ENCODE peak calls at places on chromosomes 7 and 10, in four cellular contexts. T, P, C and O are unnamed samples.
A peak's percentile ranks its signal among the peaks of the same experiment; 100 is the strongest.

GRCh38 chr7:157819517-157819807 is 482.7 kb downstream of the DNAJB6 start:
- DNase-seq in T (no peak), P (no peak), C (no peak), O (no peak)

GRCh38 chr7:31796375-31796774 is 109.4 kb downstream of the PPP1R17 start:
- DNase-seq in T (no peak), P (no peak), C (no peak), O (no peak)

GRCh38 chr7:94145602-94146001 is 141.4 kb upstream of the BET1 start:
- DNase-seq in T (peak; percentile 20), P (no peak), C (no peak), O (no peak)

GRCh38 chr10:131729938-131730660 is 170.7 kb upstream of the PPP2R2D start:
- DNase-seq in T (no peak), P (no peak), C (no peak), O (no peak)

GRCh38 chr10:60349426-60349825 is 40.2 kb downstream of the ANK3 start:
- DNase-seq in T (no peak), P (no peak), C (no peak), O (no peak)

GRCh38 chr7:28685660-28686417 is 272.3 kb downstream of the TRIL start:
- DNase-seq in T (peak; percentile 100), P (no peak), C (no peak), O (no peak)

GRCh38 chr10:62805139-62806092 is 896 bp downstream of the ADO start:
- DNase-seq in T (no peak), P (no peak), C (no peak), O (no peak)

GRCh38 chr7:143490719-143491306 is 13.1 kb downstream of the TAS2R41 start:
- DNase-seq in T (no peak), P (no peak), C (no peak), O (no peak)

GRCh38 chr10:34522542-34522941 is 292.6 kb downstream of the PARD3 start:
- DNase-seq in T (no peak), P (no peak), C (no peak), O (no peak)

GRCh38 chr7:157675427-157675930 is 338.7 kb downstream of the DNAJB6 start:
- DNase-seq in T (no peak), P (no peak), C (no peak), O (no peak)

GRCh38 chr7:102044984-102045673 is 227.7 kb downstream of the CUX1 start:
- DNase-seq in T (peak; percentile 75), P (no peak), C (no peak), O (no peak)

GRCh38 chr10:129658673-129659072 is 191.6 kb downstream of the MGMT start:
- DNase-seq in T (no peak), P (no peak), C (no peak), O (no peak)

GRCh38 chr7:41617987-41618386 is 84.9 kb downstream of the INHBA start:
- DNase-seq in T (no peak), P (no peak), C (no peak), O (no peak)

GRCh38 chr7:69123003-69123402 is 475.3 kb upstream of the AUTS2 start:
- DNase-seq in T (no peak), P (no peak), C (no peak), O (no peak)

GRCh38 chr10:110977662-110978061 is 58.3 kb downstream of the SHOC2 start:
- DNase-seq in T (peak; percentile 57), P (no peak), C (no peak), O (no peak)

GRCh38 chr10:88082806-88083596 is 219.6 kb downstream of the PTEN start:
- DNase-seq in T (no peak), P (no peak), C (no peak), O (no peak)

GRCh38 chr10:5585517-5586222 is 60.9 kb downstream of the CALML3 start:
- DNase-seq in T (no peak), P (no peak), C (no peak), O (no peak)

GRCh38 chr10:34520084-34520483 is 295.0 kb downstream of the PARD3 start:
- DNase-seq in T (no peak), P (no peak), C (no peak), O (no peak)

GRCh38 chr10:10892290-10892875 is 125.3 kb upstream of the CELF2 start:
- DNase-seq in T (no peak), P (no peak), C (no peak), O (no peak)